ENCODE peak calls at places on chromosomes 12 and 14, in five cellular contexts. T is stimulated activated CD4-positive, alpha-beta T cell treated with anti-CD3 and anti-CD28 coated beads, Interleukin-15, amount 100 ng/mL, for 1 hour; B is HAP-1; S is cardiac fibroblast; E is HS-27A. H is an unnamed sample.
A peak's percentile ranks its signal among the peaks of the same experiment; 100 is the strongest.

GRCh38 chr12:14290951-14291350 is 74.5 kb upstream of the ATF7IP start:
- DNase-seq in B (no peak), S (no peak), E (no peak), T (no peak), H (no peak)

GRCh38 chr12:48940181-48940580 is 14.9 kb upstream of the FKBP11 start:
- DNase-seq in T (no peak), S (no peak), E (no peak), B (no peak), H (no peak)

GRCh38 chr12:127909031-127909430 is 357.9 kb upstream of the TMEM132C start:
- DNase-seq in S (no peak), T (no peak), E (no peak), B (no peak), H (no peak)

GRCh38 chr12:92404921-92405320 is 259.3 kb upstream of the BTG1 start:
- DNase-seq in B (no peak), S (no peak), T (no peak), E (no peak), H (no peak)

GRCh38 chr12:71169286-71169685 is 11.5 kb upstream of the TSPAN8 start:
- DNase-seq in B (no peak), S (no peak), T (no peak), E (no peak), H (no peak)

GRCh38 chr14:101008631-101009336 is 105.3 kb upstream of the RTL1 start:
- DNase-seq in T (no peak), E (no peak), B (no peak), S (no peak), H (no peak)

GRCh38 chr12:49917126-49917787 is 13.6 kb upstream of the FAIM2 start:
- DNase-seq in S (no peak), B (no peak), T (no peak), E (no peak), H (no peak)

GRCh38 chr14:33477752-33478151 is 473.1 kb downstream of the EGLN3 start:
- DNase-seq in S (no peak), T (no peak), B (no peak), E (no peak), H (no peak)

GRCh38 chr14:106174206-106174605 is 647.8 kb downstream of the TMEM121 start:
- DNase-seq in S (no peak), E (no peak), B (no peak), T (peak; percentile 20), H (peak; percentile 46)

GRCh38 chr12:94046626-94047410 is 101.6 kb upstream of the PLXNC1 start:
- DNase-seq in T (no peak), S (no peak), E (no peak), B (no peak), H (no peak)

GRCh38 chr14:22623047-22623446 is 21.1 kb downstream of the OR6J1 start:
- DNase-seq in B (no peak), S (no peak), E (no peak), T (no peak), H (no peak)

GRCh38 chr12:109157986-109158385 is 41.6 kb downstream of the ACACB start:
- DNase-seq in B (no peak), S (no peak), E (no peak), T (no peak), H (no peak)

GRCh38 chr12:11446372-11446771 is 51.0 kb upstream of the PRB2 start:
- DNase-seq in T (no peak), S (peak; percentile 8), B (no peak), E (no peak), H (no peak)

GRCh38 chr14:100115726-100116125 is 43.7 kb downstream of the DEGS2 start:
- DNase-seq in B (no peak), T (no peak), S (no peak), E (no peak), H (no peak)

GRCh38 chr12:47591387-47591786 is 114.4 kb downstream of the RPAP3 start:
- DNase-seq in E (no peak), T (no peak), B (no peak), S (no peak), H (no peak)

GRCh38 chr12:106753526-106753925 is 21.0 kb upstream of the RIC8B start:
- DNase-seq in E (no peak), S (no peak), T (no peak), B (no peak), H (peak; percentile 36)

GRCh38 chr14:90693413-90693812 is 122.8 kb downstream of the TTC7B start:
- DNase-seq in E (no peak), S (no peak), B (no peak), T (no peak), H (no peak)

GRCh38 chr14:104895786-104896642 is 28.7 kb upstream of the PLD4 start:
- DNase-seq in B (peak; percentile 30), T (no peak), E (no peak), S (no peak), H (no peak)

GRCh38 chr12:132282031-132282949 is 47.1 kb downstream of the GALNT9 start:
- DNase-seq in E (no peak), S (no peak), T (no peak), B (no peak), H (no peak)

GRCh38 chr14:82837611-82838140 is 1304.0 kb upstream of the SEL1L start:
- DNase-seq in S (no peak), E (no peak), B (no peak), T (no peak), H (no peak)

GRCh38 chr12:1310684-1311083 is 283.7 kb downstream of the FBXL14 start:
- DNase-seq in S (no peak), E (no peak), T (no peak), B (no peak), H (no peak)

GRCh38 chr12:132530851-132531250 is 40.9 kb downstream of the FBRSL1 start:
- DNase-seq in B (no peak), T (no peak), S (no peak), E (no peak), H (no peak)

GRCh38 chr12:116990329-116990728 is 79.6 kb downstream of the FBXW8 start:
- DNase-seq in B (no peak), E (no peak), T (no peak), S (no peak), H (no peak)

GRCh38 chr12:130026608-130027176 is 122.9 kb upstream of the TMEM132D start:
- DNase-seq in S (peak; percentile 14), B (peak; percentile 71), E (no peak), T (no peak), H (no peak)

GRCh38 chr14:75046275-75046674 is 5.0 kb downstream of the MLH3 start:
- DNase-seq in E (no peak), T (no peak), S (no peak), B (no peak), H (no peak)

GRCh38 chr12:52878507-52879393 is 26.1 kb downstream of the KRT8 start:
- DNase-seq in S (no peak), B (no peak), T (no peak), E (no peak), H (no peak)

GRCh38 chr12:83954939-83955601 is 957.5 kb downstream of the SLC6A15 start:
- DNase-seq in S (no peak), T (no peak), B (peak; percentile 33), E (no peak), H (no peak)